ENCODE peak calls at places on chromosomes 16 and 17, in six cellular contexts. One of them, this sample, is unnamed.

GRCh38 chr17:1298616-1299015 is 19.2 kb downstream of the TRARG1 start:
- DNase-seq in prostate gland: no peak
- DNase-seq in CD8-positive, alpha-beta memory T cell: peak; percentile 9
- DNase-seq in left ventricle myocardium inferior: no peak
- DNase-seq in Panc1: no peak
- DNase-seq in OCI-LY7: no peak
- DNase-seq in this sample: no peak

GRCh38 chr17:81911277-81911961 is at the start of gene PCYT2:
- DNase-seq in prostate gland: peak; percentile 95
- DNase-seq in CD8-positive, alpha-beta memory T cell: peak; percentile 92
- DNase-seq in left ventricle myocardium inferior: peak; percentile 91
- DNase-seq in OCI-LY7: peak; percentile 98
- DNase-seq in Panc1: no peak
- DNase-seq in this sample: peak; percentile 89

GRCh38 chr17:33661975-33662374 is 368.9 kb upstream of the ASIC2 start:
- DNase-seq in prostate gland: no peak
- DNase-seq in OCI-LY7: no peak
- DNase-seq in left ventricle myocardium inferior: no peak
- DNase-seq in Panc1: no peak
- DNase-seq in CD8-positive, alpha-beta memory T cell: no peak
- DNase-seq in this sample: no peak

GRCh38 chr17:62663304-62663703 is 35.8 kb downstream of the MRC2 start:
- DNase-seq in Panc1: no peak
- DNase-seq in prostate gland: no peak
- DNase-seq in CD8-positive, alpha-beta memory T cell: no peak
- DNase-seq in left ventricle myocardium inferior: no peak
- DNase-seq in OCI-LY7: no peak
- DNase-seq in this sample: no peak

GRCh38 chr17:8158267-8159031 is 4.3 kb downstream of the VAMP2 start:
- DNase-seq in OCI-LY7: peak; percentile 86
- DNase-seq in left ventricle myocardium inferior: peak; percentile 92
- DNase-seq in Panc1: peak; percentile 90
- DNase-seq in prostate gland: peak; percentile 90
- DNase-seq in CD8-positive, alpha-beta memory T cell: peak; percentile 81
- DNase-seq in this sample: peak; percentile 93

GRCh38 chr16:79092846-79093245 is 507.7 kb downstream of the MAF start:
- DNase-seq in CD8-positive, alpha-beta memory T cell: no peak
- DNase-seq in OCI-LY7: no peak
- DNase-seq in prostate gland: no peak
- DNase-seq in left ventricle myocardium inferior: no peak
- DNase-seq in Panc1: no peak
- DNase-seq in this sample: no peak

GRCh38 chr17:81923302-81924260 is 4.0 kb downstream of the MAFG start:
- DNase-seq in prostate gland: no peak
- DNase-seq in OCI-LY7: no peak
- DNase-seq in CD8-positive, alpha-beta memory T cell: no peak
- DNase-seq in Panc1: no peak
- DNase-seq in left ventricle myocardium inferior: peak; percentile 75
- DNase-seq in this sample: peak; percentile 70

GRCh38 chr16:79618712-79619050 is 18.1 kb upstream of the MAF start:
- DNase-seq in CD8-positive, alpha-beta memory T cell: no peak
- DNase-seq in OCI-LY7: no peak
- DNase-seq in prostate gland: no peak
- DNase-seq in left ventricle myocardium inferior: no peak
- DNase-seq in Panc1: no peak
- DNase-seq in this sample: no peak

GRCh38 chr17:15909481-15909991 is 35.4 kb upstream of the ADORA2B start:
- DNase-seq in CD8-positive, alpha-beta memory T cell: no peak
- DNase-seq in prostate gland: no peak
- DNase-seq in OCI-LY7: no peak
- DNase-seq in left ventricle myocardium inferior: peak; percentile 38
- DNase-seq in Panc1: no peak
- DNase-seq in this sample: peak; percentile 31

GRCh38 chr16:73166394-73166971 is 118.6 kb upstream of the ZFHX3 start:
- DNase-seq in Panc1: no peak
- DNase-seq in left ventricle myocardium inferior: no peak
- DNase-seq in CD8-positive, alpha-beta memory T cell: no peak
- DNase-seq in OCI-LY7: no peak
- DNase-seq in prostate gland: no peak
- DNase-seq in this sample: no peak
- H3K27ac ChIP-seq in Panc1: no peak overlapping the region
- H3K27ac ChIP-seq in left ventricle myocardium inferior: peak overlapping the region; percentile 53
- H3K27ac ChIP-seq in CD8-positive, alpha-beta memory T cell: no peak overlapping the region
- H3K27ac ChIP-seq in OCI-LY7: no peak overlapping the region
- H3K27ac ChIP-seq in prostate gland: peak overlapping the region; percentile 30
- H3K27ac ChIP-seq in this sample: peak overlapping the region; percentile 23

GRCh38 chr16:3458278-3458851 is 14.9 kb downstream of the NAA60 start:
- DNase-seq in left ventricle myocardium inferior: no peak
- DNase-seq in OCI-LY7: peak; percentile 29
- DNase-seq in CD8-positive, alpha-beta memory T cell: no peak
- DNase-seq in prostate gland: no peak
- DNase-seq in Panc1: no peak
- DNase-seq in this sample: peak; percentile 38
- H3K4me1 ChIP-seq in left ventricle myocardium inferior: peaks cover 85% of the 10 kb centered on the region
- H3K4me1 ChIP-seq in OCI-LY7: peaks cover 43% of the 10 kb centered on the region
- H3K4me1 ChIP-seq in CD8-positive, alpha-beta memory T cell: peaks cover 46% of the 10 kb centered on the region
- H3K4me1 ChIP-seq in prostate gland: peaks cover 21% of the 10 kb centered on the region
- H3K4me1 ChIP-seq in Panc1: peaks cover 43% of the 10 kb centered on the region
- H3K4me1 ChIP-seq in this sample: peaks cover 70% of the 10 kb centered on the region

DNA sequence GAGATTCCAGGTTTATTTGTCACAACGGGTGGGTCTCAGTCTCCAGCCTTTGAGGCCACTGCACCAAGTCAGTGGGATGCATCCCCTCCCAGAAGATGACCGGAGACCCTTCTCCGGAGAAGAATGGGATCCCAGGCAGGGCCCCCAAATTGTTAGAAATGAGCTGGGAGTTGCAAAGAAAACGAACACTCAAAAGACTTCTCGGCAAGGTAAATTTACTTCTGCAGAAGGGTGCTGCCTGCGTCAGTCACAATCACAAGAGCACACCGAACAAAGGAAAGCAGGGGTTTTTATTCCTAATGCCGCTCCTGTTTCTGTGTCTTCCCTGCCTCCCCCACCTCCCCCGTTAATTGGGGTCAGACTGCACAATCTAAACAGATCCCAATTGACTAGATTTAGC is 61.4 kb downstream of the ATF7IP2 start:
- DNase-seq in Panc1: no peak
- DNase-seq in left ventricle myocardium inferior: no peak
- DNase-seq in CD8-positive, alpha-beta memory T cell: no peak
- DNase-seq in prostate gland: no peak
- DNase-seq in OCI-LY7: no peak
- DNase-seq in this sample: no peak
- H3K9me3 ChIP-seq in Panc1: peaks cover 20% of the 10 kb centered on the region
- H3K9me3 ChIP-seq in left ventricle myocardium inferior: peaks cover 86% of the 10 kb centered on the region
- H3K9me3 ChIP-seq in CD8-positive, alpha-beta memory T cell: peaks cover 15% of the 10 kb centered on the region
- H3K9me3 ChIP-seq in prostate gland: no peaks in the 10 kb centered on the region
- H3K9me3 ChIP-seq in OCI-LY7: peaks cover 5% of the 10 kb centered on the region
- H3K9me3 ChIP-seq in this sample: peaks cover 56% of the 10 kb centered on the region

GRCh38 chr16:26456074-26456473 is 610.7 kb upstream of the C16orf82 start:
- DNase-seq in prostate gland: no peak
- DNase-seq in CD8-positive, alpha-beta memory T cell: no peak
- DNase-seq in OCI-LY7: no peak
- DNase-seq in Panc1: no peak
- DNase-seq in left ventricle myocardium inferior: no peak
- DNase-seq in this sample: peak; percentile 8

GRCh38 chr16:26457061-26457460 is 609.7 kb upstream of the C16orf82 start:
- DNase-seq in Panc1: no peak
- DNase-seq in prostate gland: no peak
- DNase-seq in left ventricle myocardium inferior: no peak
- DNase-seq in OCI-LY7: no peak
- DNase-seq in CD8-positive, alpha-beta memory T cell: no peak
- DNase-seq in this sample: peak; percentile 9

GRCh38 chr16:26453215-26453614 is 613.5 kb upstream of the C16orf82 start:
- DNase-seq in Panc1: no peak
- DNase-seq in OCI-LY7: peak; percentile 6
- DNase-seq in CD8-positive, alpha-beta memory T cell: no peak
- DNase-seq in prostate gland: no peak
- DNase-seq in left ventricle myocardium inferior: no peak
- DNase-seq in this sample: no peak

GRCh38 chr16:26454102-26454501 is 612.6 kb upstream of the C16orf82 start:
- DNase-seq in CD8-positive, alpha-beta memory T cell: no peak
- DNase-seq in prostate gland: no peak
- DNase-seq in OCI-LY7: no peak
- DNase-seq in left ventricle myocardium inferior: no peak
- DNase-seq in Panc1: no peak
- DNase-seq in this sample: no peak

GRCh38 chr16:26457896-26458295 is 608.8 kb upstream of the C16orf82 start:
- DNase-seq in CD8-positive, alpha-beta memory T cell: no peak
- DNase-seq in Panc1: no peak
- DNase-seq in prostate gland: no peak
- DNase-seq in left ventricle myocardium inferior: no peak
- DNase-seq in OCI-LY7: no peak
- DNase-seq in this sample: no peak
- H3K27ac ChIP-seq in CD8-positive, alpha-beta memory T cell: no peak overlapping the region
- H3K27ac ChIP-seq in Panc1: no peak overlapping the region
- H3K27ac ChIP-seq in prostate gland: no peak overlapping the region
- H3K27ac ChIP-seq in left ventricle myocardium inferior: no peak overlapping the region
- H3K27ac ChIP-seq in OCI-LY7: no peak overlapping the region
- H3K27ac ChIP-seq in this sample: no peak overlapping the region

GRCh38 chr17:57890857-57891232 is 41.0 kb upstream of the MRPS23 start:
- DNase-seq in CD8-positive, alpha-beta memory T cell: no peak
- DNase-seq in prostate gland: no peak
- DNase-seq in left ventricle myocardium inferior: no peak
- DNase-seq in OCI-LY7: no peak
- DNase-seq in Panc1: no peak
- DNase-seq in this sample: no peak

GRCh38 chr17:57889252-57889651 is 39.4 kb upstream of the MRPS23 start:
- DNase-seq in prostate gland: no peak
- DNase-seq in CD8-positive, alpha-beta memory T cell: no peak
- DNase-seq in left ventricle myocardium inferior: no peak
- DNase-seq in Panc1: no peak
- DNase-seq in OCI-LY7: no peak
- DNase-seq in this sample: no peak

GRCh38 chr17:57889892-57890856 is 40.3 kb upstream of the MRPS23 start:
- DNase-seq in left ventricle myocardium inferior: peak; percentile 85
- DNase-seq in CD8-positive, alpha-beta memory T cell: no peak
- DNase-seq in Panc1: no peak
- DNase-seq in prostate gland: peak; percentile 82
- DNase-seq in OCI-LY7: no peak
- DNase-seq in this sample: peak; percentile 91

GRCh38 chr17:57887161-57887560 is 37.3 kb upstream of the MRPS23 start:
- DNase-seq in OCI-LY7: no peak
- DNase-seq in prostate gland: no peak
- DNase-seq in Panc1: no peak
- DNase-seq in CD8-positive, alpha-beta memory T cell: no peak
- DNase-seq in left ventricle myocardium inferior: no peak
- DNase-seq in this sample: no peak

GRCh38 chr17:57888311-57889216 is 38.7 kb upstream of the MRPS23 start:
- DNase-seq in CD8-positive, alpha-beta memory T cell: no peak
- DNase-seq in left ventricle myocardium inferior: no peak
- DNase-seq in Panc1: no peak
- DNase-seq in OCI-LY7: no peak
- DNase-seq in prostate gland: peak; percentile 3
- DNase-seq in this sample: no peak
- H3K4me1 ChIP-seq in CD8-positive, alpha-beta memory T cell: peaks cover 7% of the 10 kb centered on the region
- H3K4me1 ChIP-seq in left ventricle myocardium inferior: peaks cover 57% of the 10 kb centered on the region
- H3K4me1 ChIP-seq in Panc1: peaks cover 51% of the 10 kb centered on the region
- H3K4me1 ChIP-seq in OCI-LY7: no peaks in the 10 kb centered on the region
- H3K4me1 ChIP-seq in prostate gland: peaks cover 27% of the 10 kb centered on the region
- H3K4me1 ChIP-seq in this sample: peaks cover 57% of the 10 kb centered on the region

DNA sequence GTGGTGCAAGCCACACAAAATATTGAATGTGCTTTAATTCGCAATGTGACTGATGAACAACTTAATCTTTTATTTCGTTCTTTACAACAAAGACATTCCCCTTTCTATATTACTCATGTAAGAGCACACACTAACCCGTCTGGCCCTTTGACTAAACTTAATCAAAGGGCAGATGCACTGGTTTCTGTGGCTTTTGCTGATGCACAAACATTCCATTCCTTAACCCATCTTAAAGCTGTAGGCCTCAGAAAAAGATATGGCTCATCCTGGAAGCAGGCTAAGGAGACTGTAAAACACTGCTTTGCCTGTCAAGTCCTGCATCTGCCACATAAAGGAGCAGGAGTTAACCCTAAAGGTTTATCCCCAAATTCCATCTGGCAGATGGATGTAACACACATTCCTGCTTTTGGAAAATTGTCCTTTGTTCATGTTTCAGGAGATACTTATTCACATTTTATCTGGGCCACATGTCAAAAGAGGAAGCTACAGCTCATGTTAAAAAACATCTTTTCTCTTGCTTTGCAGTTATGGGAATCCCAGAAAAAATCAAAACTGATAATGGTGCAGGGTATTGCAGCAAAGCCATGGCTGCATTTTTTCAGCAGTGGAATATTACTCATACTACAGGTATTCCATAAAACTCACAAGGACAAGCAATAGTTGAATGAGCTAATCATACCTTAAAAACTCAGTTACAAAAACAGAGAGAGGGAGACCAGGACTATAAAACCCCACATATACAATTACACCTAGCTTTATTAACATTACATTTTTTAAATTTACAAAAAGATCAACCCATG is 137.2 kb downstream of the AHSP start:
- DNase-seq in OCI-LY7: no peak
- DNase-seq in Panc1: no peak
- DNase-seq in CD8-positive, alpha-beta memory T cell: no peak
- DNase-seq in left ventricle myocardium inferior: no peak
- DNase-seq in prostate gland: no peak
- DNase-seq in this sample: no peak
- H3K9me3 ChIP-seq in OCI-LY7: no peaks in the 10 kb centered on the region
- H3K9me3 ChIP-seq in Panc1: no peaks in the 10 kb centered on the region
- H3K9me3 ChIP-seq in CD8-positive, alpha-beta memory T cell: no peaks in the 10 kb centered on the region
- H3K9me3 ChIP-seq in left ventricle myocardium inferior: peaks cover 35% of the 10 kb centered on the region
- H3K9me3 ChIP-seq in prostate gland: no peaks in the 10 kb centered on the region
- H3K9me3 ChIP-seq in this sample: no peaks in the 10 kb centered on the region

GRCh38 chr17:65783845-65784334 is 222.4 kb upstream of the AXIN2 start:
- DNase-seq in Panc1: peak; percentile 50
- DNase-seq in left ventricle myocardium inferior: no peak
- DNase-seq in CD8-positive, alpha-beta memory T cell: no peak
- DNase-seq in OCI-LY7: no peak
- DNase-seq in prostate gland: peak; percentile 45
- DNase-seq in this sample: no peak
- H3K27ac ChIP-seq in Panc1: peak overlapping the region; percentile 68
- H3K27ac ChIP-seq in left ventricle myocardium inferior: peak overlapping the region; percentile 72
- H3K27ac ChIP-seq in CD8-positive, alpha-beta memory T cell: no peak overlapping the region
- H3K27ac ChIP-seq in OCI-LY7: no peak overlapping the region
- H3K27ac ChIP-seq in prostate gland: peak overlapping the region; percentile 7
- H3K27ac ChIP-seq in this sample: peak overlapping the region; percentile 66